ENCODE peak calls at places on chromosomes 5 and 9, in four cellular contexts. X is esophagus squamous epithelium, I is upper lobe of right lung, M is left ventricle myocardium inferior. L is an unnamed sample.

GRCh38 chr9:111443454-111443853 is 40.7 kb downstream of the ECPAS start:
- DNase-seq in X (no peak), I (no peak), M (no peak), L (no peak)

GRCh38 chr9:137286980-137287383 is 9.5 kb downstream of the TOR4A start:
- DNase-seq in M (no peak), I (peak; percentile 68), X (no peak), L (no peak)

GRCh38 chr9:75001719-75002421 is 26.2 kb downstream of the CARNMT1 start:
- DNase-seq in M (no peak), I (no peak), X (no peak), L (no peak)

GRCh38 chr9:124010665-124011321 is 775 bp upstream of the LHX2 start:
- DNase-seq in M (peak; percentile 16), I (peak; percentile 10), X (no peak), L (no peak)

GRCh38 chr5:136028782-136029742 is at the start of gene TGFBI:
- DNase-seq in I (peak; percentile 88), M (peak; percentile 82), X (no peak), L (peak; percentile 85)

GRCh38 chr5:9344751-9345240 is 201.1 kb downstream of the SEMA5A start:
- DNase-seq in X (no peak), M (no peak), I (no peak), L (no peak)

GRCh38 chr9:133606722-133607053 is 2.5 kb downstream of the FAM163B start:
- DNase-seq in I (no peak), M (no peak), X (no peak), L (no peak)

GRCh38 chr5:63306909-63307308 is 655.3 kb downstream of the HTR1A start:
- DNase-seq in I (no peak), X (no peak), M (no peak), L (no peak)

GRCh38 chr9:87818308-87818707 is 64.4 kb upstream of the SPATA31E1 start:
- DNase-seq in M (no peak), X (no peak), I (no peak), L (no peak)

GRCh38 chr9:92603100-92603499 is 66.8 kb downstream of the IPPK start:
- DNase-seq in M (no peak), X (no peak), I (no peak), L (no peak)

GRCh38 chr5:144697847-144698262 is 527.2 kb downstream of the KCTD16 start:
- DNase-seq in I (no peak), X (no peak), M (no peak), L (no peak)

GRCh38 chr5:133569347-133569746 is 43.0 kb downstream of the FSTL4 start:
- DNase-seq in X (no peak), I (no peak), M (no peak), L (no peak)

GRCh38 chr9:21810881-21811280 is 8.4 kb downstream of the MTAP start:
- DNase-seq in M (peak; percentile 35), X (no peak), I (no peak), L (no peak)

GRCh38 chr5:220008-220407 is 1.9 kb downstream of the SDHA start:
- DNase-seq in M (no peak), X (no peak), I (no peak), L (no peak)

GRCh38 chr5:79694183-79694582 is 4.5 kb downstream of the CMYA5 start:
- DNase-seq in X (no peak), M (no peak), I (no peak), L (no peak)

DNA sequence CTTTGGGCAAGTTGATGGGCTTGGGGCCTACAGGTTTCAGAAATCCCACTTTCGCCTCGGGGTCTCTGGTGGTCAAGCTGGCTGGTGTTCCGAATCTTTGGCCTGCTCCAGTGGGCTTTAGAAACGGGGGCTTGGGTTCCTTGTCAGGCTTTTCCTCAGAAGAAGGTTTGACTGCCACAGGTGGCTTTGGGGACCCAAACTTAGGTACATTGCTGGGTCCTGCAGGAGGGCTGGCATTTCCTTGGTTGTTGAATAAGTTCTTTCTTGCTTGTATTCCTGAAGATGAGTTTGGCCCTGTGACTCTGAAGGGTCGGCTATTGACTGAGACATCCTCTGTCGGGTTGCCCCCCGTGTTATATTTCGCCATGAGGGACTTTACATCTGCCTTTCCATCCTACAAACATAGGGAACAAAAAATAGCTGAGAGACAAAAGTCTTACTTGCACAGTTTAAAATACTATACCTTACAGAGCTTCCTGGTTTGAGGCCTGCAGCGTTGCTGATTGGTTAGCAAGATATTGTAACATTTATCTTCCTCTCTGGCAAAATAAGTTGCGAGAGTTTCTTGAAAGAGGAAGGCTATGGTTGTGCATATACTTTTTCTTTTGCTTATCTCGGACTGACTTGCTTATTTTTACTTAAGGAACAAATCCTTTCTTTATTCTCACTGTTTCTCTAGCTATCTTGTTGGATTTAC is 16.6 kb downstream of the FYB1 start:
- DNase-seq in I (no peak), X (no peak), M (no peak), L (no peak)
- H3K27ac ChIP-seq in I (peak overlapping the region; percentile 51), X (peak overlapping the region; percentile 18), M (no peak overlapping the region), L (no peak overlapping the region)

DNA sequence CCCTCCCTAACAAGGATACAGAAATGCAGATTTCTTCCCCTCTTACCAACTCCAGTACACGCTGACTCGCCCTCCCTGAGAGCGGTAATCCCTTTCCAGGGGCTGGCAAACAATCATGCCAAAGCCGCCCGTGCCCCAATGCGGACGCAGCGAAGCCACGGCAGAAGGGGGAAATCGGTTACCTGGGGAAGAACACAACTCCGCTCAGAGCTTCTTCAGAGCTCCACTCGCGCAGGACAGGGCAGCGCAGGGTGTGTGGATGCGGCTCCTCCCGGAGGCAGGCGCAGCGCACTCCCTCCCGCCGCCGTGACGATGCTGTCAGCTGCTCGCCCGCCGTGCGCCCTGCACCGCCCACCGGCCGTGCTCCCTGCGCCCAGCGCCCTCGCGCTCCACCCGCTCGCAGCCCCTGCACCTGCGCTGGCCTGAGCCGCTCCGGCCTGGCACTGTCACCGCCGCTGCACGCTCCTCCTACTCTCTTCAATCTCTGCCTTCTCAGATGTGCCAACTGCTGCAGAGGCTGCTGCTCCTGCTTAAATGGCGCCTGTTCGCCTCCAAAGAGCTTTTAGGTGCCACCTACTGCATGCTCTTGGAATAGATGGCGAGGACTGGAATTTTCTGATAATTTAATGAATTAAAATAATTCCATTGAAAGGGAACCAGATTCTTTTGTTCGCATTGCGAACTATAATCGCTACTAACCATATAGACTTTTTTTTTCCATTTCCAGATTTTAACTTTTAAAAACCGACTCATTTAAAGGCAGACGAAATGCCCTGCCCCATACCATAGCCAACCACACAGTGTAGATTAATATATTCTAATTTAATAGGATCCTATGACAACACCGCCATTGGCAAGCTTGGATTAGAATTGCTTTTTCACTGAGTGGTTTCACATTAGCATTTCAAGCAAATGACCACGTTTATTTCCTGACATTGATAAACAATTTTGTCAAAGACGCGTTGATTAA is at the start of gene DIRAS2:
- DNase-seq in M (peak; percentile 22), X (no peak), I (peak; percentile 84), L (peak; percentile 79)
- TF ChIP-seq CTCF in M (peak; percentile 39), X (peak; percentile 47), I (peak; percentile 40), L (peak; percentile 60)

GRCh38 chr9:130137870-130138653 is 34.1 kb upstream of the NCS1 start:
- DNase-seq in M (peak; percentile 51), X (no peak), I (no peak), L (no peak)

GRCh38 chr9:130138791-130139190 is 33.4 kb upstream of the NCS1 start:
- DNase-seq in M (peak; percentile 48), I (no peak), X (no peak), L (no peak)

GRCh38 chr9:130140701-130141100 is 31.5 kb upstream of the NCS1 start:
- DNase-seq in I (no peak), M (no peak), X (no peak), L (no peak)

GRCh38 chr9:130139251-130139650 is 33.0 kb upstream of the NCS1 start:
- DNase-seq in I (no peak), X (no peak), M (no peak), L (no peak)

GRCh38 chr9:130137081-130137869 is 34.9 kb upstream of the NCS1 start:
- DNase-seq in I (no peak), M (no peak), X (no peak), L (no peak)
- H3K27ac ChIP-seq in I (no peak overlapping the region), M (peak overlapping the region; percentile 60), X (no peak overlapping the region), L (no peak overlapping the region)

GRCh38 chr5:12292610-12293204 is 388.5 kb upstream of the CTNND2 start:
- DNase-seq in I (no peak), M (no peak), X (no peak), L (no peak)
- TF ChIP-seq CTCF in I (no peak), M (no peak), X (no peak), L (peak; percentile 54)

GRCh38 chr9:107275530-107275929 is 7.5 kb upstream of the RAD23B start:
- DNase-seq in M (no peak), X (no peak), I (no peak), L (no peak)
- H3K27ac ChIP-seq in M (no peak overlapping the region), X (no peak overlapping the region), I (no peak overlapping the region), L (no peak overlapping the region)